ENCODE peak calls at places on chromosomes 2 and 18, in seven cellular contexts. I is stomach, Q is PC-3, H is kidney, B is PC-9, C is GM23338, K is Caco-2. P is an unnamed sample.

GRCh38 chr2:146602383-146602782 is 1242.4 kb upstream of the ACVR2A start:
- DNase-seq in K (no peak), Q (peak; percentile 22), C (no peak), B (no peak), H (no peak), I (no peak), P (no peak)

GRCh38 chr2:142041996-142042395 is 88.8 kb downstream of the LRP1B start:
- DNase-seq in Q (no peak), H (no peak), C (no peak), K (no peak), I (no peak), B (no peak), P (no peak)

GRCh38 chr2:173087793-173088493 is 12.3 kb downstream of the MAP3K20 start:
- DNase-seq in Q (peak; percentile 36), C (no peak), I (no peak), H (no peak), K (no peak), B (no peak), P (no peak)

GRCh38 chr2:57181315-57182038 is 865.1 kb upstream of the VRK2 start:
- DNase-seq in C (no peak), H (no peak), Q (peak; percentile 58), B (peak; percentile 35), I (no peak), K (no peak), P (no peak)

GRCh38 chr2:165970663-165971062 is 17.1 kb upstream of the TTC21B start:
- DNase-seq in C (peak; percentile 10), K (no peak), H (no peak), Q (peak; percentile 16), B (no peak), I (no peak), P (no peak)

GRCh38 chr18:8745355-8746014 is 40.1 kb downstream of the MTCL1 start:
- DNase-seq in H (no peak), Q (no peak), B (no peak), C (no peak), I (no peak), K (no peak), P (no peak)

GRCh38 chr2:14633451-14634211 is 1.1 kb downstream of the LRATD1 start:
- DNase-seq in Q (peak; percentile 12), H (peak; percentile 64), C (peak; percentile 11), B (no peak), I (no peak), K (no peak), P (peak; percentile 67)

GRCh38 chr18:31738460-31739407 is 21.9 kb downstream of the SLC25A52 start:
- DNase-seq in H (no peak), K (no peak), C (no peak), Q (peak; percentile 3), B (no peak), I (no peak), P (no peak)

GRCh38 chr2:152355411-152355831 is 20.4 kb downstream of the FMNL2 start:
- DNase-seq in Q (no peak), H (no peak), K (no peak), I (no peak), B (no peak), C (no peak), P (no peak)

GRCh38 chr2:10467401-10467800 is 19.3 kb upstream of the ODC1 start:
- DNase-seq in B (no peak), H (no peak), I (no peak), Q (no peak), K (no peak), C (peak; percentile 23), P (no peak)

GRCh38 chr2:216691210-216691741 is 4.1 kb downstream of the IGFBP5 start:
- DNase-seq in B (peak; percentile 42), Q (peak; percentile 47), I (peak; percentile 75), C (peak; percentile 81), H (peak; percentile 92), K (no peak), P (no peak)

GRCh38 chr2:15657759-15658158 is 66.1 kb downstream of the DDX1 start:
- DNase-seq in C (no peak), Q (no peak), K (no peak), H (no peak), B (no peak), I (no peak), P (no peak)

GRCh38 chr2:160816916-160817315 is 323.3 kb upstream of the RBMS1 start:
- DNase-seq in C (no peak), Q (peak; percentile 55), B (no peak), H (no peak), K (no peak), I (no peak), P (no peak)

GRCh38 chr2:159129807-159130206 is 156.7 kb downstream of the WDSUB1 start:
- DNase-seq in K (no peak), B (no peak), Q (no peak), I (no peak), C (no peak), H (peak; percentile 83), P (no peak)

GRCh38 chr2:228545041-228545440 is 363.6 kb upstream of the SPHKAP start:
- DNase-seq in K (no peak), H (no peak), C (no peak), I (no peak), Q (peak; percentile 87), B (no peak), P (no peak)

DNA sequence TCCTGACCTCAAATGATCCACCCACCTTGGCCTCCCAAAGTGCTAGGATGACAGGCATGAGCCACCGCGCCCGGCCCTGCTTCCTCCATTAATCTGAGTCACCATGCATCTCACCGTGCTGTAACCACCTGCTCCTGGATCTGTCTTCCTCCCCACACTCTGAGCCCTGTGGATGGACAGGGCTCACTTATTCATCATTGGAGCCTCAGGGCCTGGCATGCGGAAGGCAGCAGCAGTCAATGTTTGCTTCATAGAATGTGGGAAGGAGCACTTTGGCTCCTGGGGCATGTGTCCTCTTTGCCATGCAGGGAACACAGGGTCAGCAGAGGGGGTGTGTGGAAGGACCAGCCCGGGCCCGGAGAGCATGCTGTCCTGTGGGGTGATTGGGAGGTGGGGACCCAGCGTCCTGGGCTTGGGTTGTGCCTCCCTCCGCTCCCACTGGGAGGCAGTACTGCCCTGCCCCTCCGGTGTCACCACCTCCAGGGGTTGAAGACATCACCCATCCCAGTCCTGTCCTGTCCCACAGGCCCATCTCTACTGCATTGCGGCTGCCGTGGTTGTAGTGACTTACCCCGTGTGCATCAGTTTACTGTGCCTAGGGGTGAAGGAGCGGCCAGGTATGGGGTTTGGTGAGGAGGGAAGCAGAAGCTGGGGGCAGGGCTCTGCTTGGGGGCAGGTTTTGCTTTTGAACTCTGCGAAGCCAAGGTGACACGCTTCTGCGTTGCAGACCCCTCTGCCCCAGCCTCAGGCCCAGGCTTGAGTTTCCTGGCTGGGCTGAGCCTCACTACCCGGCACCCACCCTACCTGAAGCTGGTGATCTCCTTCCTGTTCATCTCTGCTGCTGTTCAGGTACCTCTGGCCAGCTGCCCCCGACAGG is 11.5 kb downstream of the MFSD2B start:
- DNase-seq in Q (peak; percentile 90), C (peak; percentile 87), H (no peak), B (peak; percentile 96), K (no peak), I (peak; percentile 37), P (no peak)
- TF ChIP-seq CTCF in Q (peak; percentile 59), C (peak; percentile 66), H (no peak), B (peak; percentile 53), K (peak; percentile 33), I (peak; percentile 11), P (peak; percentile 46)

DNA sequence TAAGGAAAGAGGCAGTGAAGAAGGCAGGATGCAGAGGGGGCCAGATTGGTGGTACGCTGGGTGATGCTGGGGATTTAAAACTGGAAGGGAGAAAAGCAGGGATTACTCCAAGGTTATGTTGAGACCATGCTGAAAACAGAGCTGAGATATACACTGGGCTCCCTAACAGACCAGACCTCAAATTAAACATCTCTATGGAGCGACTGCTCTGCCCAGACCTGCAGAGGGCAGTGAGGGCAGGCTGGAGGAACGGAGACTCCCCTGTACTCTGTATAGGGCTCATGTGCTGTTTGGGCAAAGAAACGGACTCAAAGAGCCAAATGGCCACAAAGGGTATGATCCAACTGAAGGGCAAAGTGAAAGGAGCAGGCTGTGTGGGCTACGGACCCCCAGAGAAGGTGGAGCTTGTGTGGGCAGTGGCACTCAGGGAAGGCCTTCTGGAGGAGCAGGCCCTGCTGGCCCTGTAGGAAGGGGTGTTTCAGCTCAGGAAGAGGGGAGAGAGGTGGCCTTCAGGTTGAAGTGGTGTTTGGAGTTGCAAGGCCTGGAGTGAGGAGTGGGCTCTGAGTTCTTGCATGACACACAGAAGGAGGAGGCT is 4.8 kb upstream of the CELF4 start:
- DNase-seq in Q (no peak), K (no peak), C (peak; percentile 63), I (no peak), H (no peak), B (no peak), P (no peak)
- TF ChIP-seq CTCF in Q (no peak), K (no peak), C (peak; percentile 54), I (no peak), H (no peak), B (no peak), P (no peak)

DNA sequence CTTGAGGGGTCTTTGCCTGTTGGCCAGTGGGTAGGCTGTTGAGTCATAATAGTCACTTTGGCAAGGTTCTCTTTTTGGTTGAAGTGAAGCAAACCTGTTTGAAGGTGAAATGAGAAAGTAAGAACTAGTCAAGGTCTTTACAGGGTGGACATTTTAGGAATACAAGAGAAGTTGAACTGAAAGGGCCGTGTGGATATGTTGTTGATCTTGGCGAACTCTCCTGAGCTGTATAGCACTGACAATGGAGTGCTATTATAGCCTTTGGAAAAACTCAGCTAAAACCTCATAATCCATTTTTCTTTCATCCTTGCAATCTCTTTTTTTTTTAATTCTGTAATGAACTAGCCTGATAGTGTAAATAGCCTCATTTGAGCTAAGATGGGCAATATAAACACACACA is 248.1 kb downstream of the MEIS1 start:
- DNase-seq in I (no peak), K (no peak), C (no peak), Q (no peak), H (no peak), B (no peak), P (no peak)
- TF ChIP-seq CTCF in I (no peak), K (no peak), C (no peak), Q (no peak), H (no peak), B (no peak), P (no peak)

GRCh38 chr2:26613241-26614204 is 27.6 kb downstream of the CIB4 start:
- DNase-seq in K (no peak), Q (no peak), C (peak; percentile 57), I (no peak), B (no peak), H (no peak), P (peak; percentile 60)
- TF ChIP-seq CTCF in K (no peak), Q (no peak), C (no peak), I (no peak), B (no peak), H (no peak), P (no peak)

DNA sequence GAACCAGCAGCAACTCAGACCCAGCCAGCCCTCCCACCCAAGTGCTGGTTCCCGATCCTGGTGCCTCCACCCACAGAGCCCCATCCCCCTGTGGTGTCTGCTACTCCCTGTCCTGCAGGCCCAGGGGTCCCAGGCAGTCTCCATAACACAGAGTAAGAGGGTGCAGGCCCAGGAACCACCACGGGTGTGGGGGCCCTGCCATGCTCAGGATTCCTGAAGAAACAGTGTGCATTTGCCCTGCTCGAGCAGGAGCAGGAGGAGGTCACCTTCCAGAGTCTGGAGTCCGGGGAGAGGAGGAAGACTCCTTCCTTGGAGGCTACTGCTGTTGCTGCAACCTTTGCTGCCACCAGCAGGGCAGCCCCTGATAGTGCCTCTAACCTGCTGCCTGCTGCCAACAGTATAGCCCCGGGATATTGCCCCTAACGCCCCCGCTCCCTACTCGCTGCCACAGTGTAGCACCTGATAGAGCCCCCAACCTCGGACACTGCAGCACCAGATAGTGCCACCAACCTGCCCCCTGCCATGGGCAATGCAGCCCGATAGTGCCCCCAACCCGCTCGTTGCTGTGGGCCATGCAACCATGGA is 46.8 kb upstream of the ANKRD62 start:
- DNase-seq in H (no peak), C (peak; percentile 45), Q (no peak), B (no peak), I (no peak), K (no peak), P (peak; percentile 55)
- TF ChIP-seq CTCF in H (no peak), C (peak; percentile 26), Q (peak; percentile 36), B (no peak), I (no peak), K (no peak), P (peak; percentile 39)

P was measured in type B pancreatic cell.